ENCODE peak calls at places on chromosome 12, in nine cellular contexts. L, H, Y, F, E, Z, U, V and S are unnamed samples.

GRCh38 chr12:76374395-76375020 is 26.3 kb upstream of the BBS10 start:
- DNase-seq in L (no peak), H (no peak), Y (no peak), F (no peak), E (peak; percentile 57), Z (no peak), U (no peak), V (no peak), S (no peak)

GRCh38 chr12:30754750-30755394 is at the start of gene CAPRIN2:
- DNase-seq in L (peak; percentile 95), H (peak; percentile 94), Y (peak; percentile 94), F (peak; percentile 52), E (peak; percentile 96), Z (peak; percentile 95), U (peak; percentile 98), V (peak; percentile 89), S (peak; percentile 95)

GRCh38 chr12:88309546-88309945 is 167.4 kb downstream of the TMTC3 start:
- DNase-seq in L (peak; percentile 75), H (no peak), Y (no peak), F (no peak), E (peak; percentile 76), Z (peak; percentile 76), U (no peak), V (no peak), S (no peak)

GRCh38 chr12:11941601-11942360 is 129.0 kb upstream of the BCL2L14 start:
- DNase-seq in L (no peak), H (no peak), Y (no peak), F (no peak), E (peak; percentile 98), Z (no peak), U (no peak), V (no peak), S (no peak)

GRCh38 chr12:67952787-67953186 is 36.5 kb upstream of the IFNG-AS1 start:
- DNase-seq in L (no peak), H (no peak), Y (no peak), F (no peak), E (no peak), Z (no peak), U (no peak), V (no peak), S (no peak)

GRCh38 chr12:111248981-111249380 is 119.9 kb downstream of the PHETA1 start:
- DNase-seq in L (no peak), H (no peak), Y (no peak), F (no peak), E (peak; percentile 6), Z (no peak), U (no peak), V (no peak), S (no peak)

GRCh38 chr12:108324678-108325358 is 14.3 kb downstream of the CMKLR1 start:
- DNase-seq in L (no peak), H (no peak), Y (no peak), F (no peak), E (no peak), Z (no peak), U (no peak), V (no peak), S (no peak)

GRCh38 chr12:102496571-102496970 is 16.2 kb upstream of the IGF1 start:
- DNase-seq in L (no peak), H (no peak), Y (no peak), F (no peak), E (no peak), Z (no peak), U (no peak), V (no peak), S (no peak)

GRCh38 chr12:114311966-114312365 is 94.0 kb downstream of the TBX5 start:
- DNase-seq in L (no peak), H (no peak), Y (no peak), F (no peak), E (peak; percentile 84), Z (no peak), U (no peak), V (no peak), S (no peak)

GRCh38 chr12:120292411-120292660 is 633 bp upstream of the RNU4-2 start:
- DNase-seq in L (no peak), H (no peak), Y (no peak), F (no peak), E (no peak), Z (no peak), U (no peak), V (no peak), S (no peak)
- H3K4me3 ChIP-seq in L (peak overlapping the region; percentile 88), H (peak overlapping the region; percentile 45), Y (peak overlapping the region; percentile 68), F (peak overlapping the region; percentile 66), E (peak overlapping the region; percentile 59), Z (peak overlapping the region; percentile 22), U (peak overlapping the region; percentile 59), V (peak overlapping the region; percentile 47), S (peak overlapping the region; percentile 58)

DNA sequence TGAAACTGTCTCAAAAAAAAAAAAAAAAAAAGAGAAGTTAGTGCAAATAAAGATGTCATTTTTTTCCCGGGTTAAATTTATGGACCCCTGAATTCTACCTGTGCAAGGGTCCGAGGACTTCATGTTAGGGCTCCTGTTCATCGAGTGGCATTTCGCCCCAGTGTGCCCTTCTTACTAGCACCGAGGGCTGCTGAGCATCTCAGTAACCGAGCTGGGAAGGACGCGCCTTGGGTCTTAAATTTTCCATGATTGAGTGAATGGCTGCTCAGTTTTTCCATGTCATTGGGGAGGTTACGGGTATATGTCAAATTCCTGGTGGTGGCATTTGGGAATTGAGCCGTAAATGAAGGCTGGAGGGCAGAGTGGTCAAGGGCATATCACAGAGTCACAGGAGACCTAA is 34.9 kb upstream of the MAP1LC3B2 start:
- DNase-seq in L (no peak), H (no peak), Y (no peak), F (no peak), E (no peak), Z (no peak), U (no peak), V (no peak), S (no peak)
- H3K4me2 ChIP-seq in L (no peak overlapping the region), H (no peak overlapping the region), Y (no peak overlapping the region), F (no peak overlapping the region), E (no peak overlapping the region), Z (no peak overlapping the region), U (no peak overlapping the region), V (peak overlapping the region; percentile 75), S (no peak overlapping the region)

GRCh38 chr12:9066755-9067433 is 48.8 kb downstream of the A2M start:
- DNase-seq in L (no peak), H (no peak), Y (no peak), F (no peak), E (no peak), Z (no peak), U (no peak), V (no peak), S (no peak)

GRCh38 chr12:9065607-9065856 is 50.2 kb downstream of the A2M start:
- DNase-seq in L (peak; percentile 2), H (no peak), Y (no peak), F (no peak), E (no peak), Z (no peak), U (no peak), V (no peak), S (no peak)

GRCh38 chr12:9064815-9065606 is 50.7 kb downstream of the A2M start:
- DNase-seq in L (peak; percentile 56), H (peak; percentile 40), Y (no peak), F (no peak), E (peak; percentile 46), Z (peak; percentile 52), U (peak; percentile 68), V (peak; percentile 71), S (no peak)

GRCh38 chr12:9066183-9066623 is 49.5 kb downstream of the A2M start:
- DNase-seq in L (no peak), H (no peak), Y (no peak), F (no peak), E (no peak), Z (no peak), U (no peak), V (no peak), S (no peak)

DNA sequence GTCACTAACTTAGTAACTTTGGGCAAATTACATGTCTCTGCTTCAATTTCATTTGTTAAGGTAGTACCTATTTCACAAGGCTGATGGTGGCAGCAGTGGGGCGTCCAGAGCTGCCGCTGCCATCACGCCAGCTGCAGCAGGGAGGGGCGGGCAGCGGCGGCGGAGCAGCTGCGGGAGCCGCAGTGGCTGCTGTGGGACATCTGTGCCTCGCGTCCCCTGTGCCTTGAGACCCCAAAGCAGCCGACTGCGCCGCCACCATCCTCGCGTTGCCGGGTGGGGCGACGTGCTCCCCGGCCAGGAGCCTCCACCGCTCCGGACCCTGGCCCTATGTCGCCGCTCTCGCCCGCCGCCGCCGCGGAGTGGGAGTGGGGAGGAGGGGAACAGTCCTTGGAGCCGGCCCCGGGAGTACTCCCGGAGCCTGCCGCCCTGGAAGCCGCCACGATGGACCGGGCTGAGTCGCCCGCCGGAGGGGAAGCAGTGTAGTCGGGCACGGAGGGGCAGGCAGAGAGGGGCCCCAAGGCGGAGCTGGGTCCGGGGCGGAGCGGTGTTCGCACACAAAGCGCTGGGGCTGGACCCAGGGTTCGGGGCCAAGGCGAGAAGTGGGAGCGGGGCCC is 51.4 kb downstream of the A2M start:
- DNase-seq in L (peak; percentile 65), H (peak; percentile 49), Y (no peak), F (no peak), E (peak; percentile 50), Z (peak; percentile 83), U (peak; percentile 85), V (peak; percentile 42), S (no peak)
- H3K4me3 ChIP-seq in L (peak overlapping the region; percentile 87), H (peak overlapping the region; percentile 58), Y (no peak overlapping the region), F (peak overlapping the region; percentile 20), E (peak overlapping the region; percentile 80), Z (peak overlapping the region; percentile 76), U (peak overlapping the region; percentile 87), V (peak overlapping the region; percentile 81), S (no peak overlapping the region)

GRCh38 chr12:58665375-58665774 is 254.9 kb downstream of the LRIG3 start:
- DNase-seq in L (no peak), H (no peak), Y (no peak), F (no peak), E (no peak), Z (no peak), U (no peak), V (no peak), S (no peak)

GRCh38 chr12:58670623-58671022 is 249.7 kb downstream of the LRIG3 start:
- DNase-seq in L (no peak), H (no peak), Y (no peak), F (no peak), E (peak; percentile 13), Z (no peak), U (no peak), V (no peak), S (no peak)

GRCh38 chr12:58668233-58668632 is 252.1 kb downstream of the LRIG3 start:
- DNase-seq in L (no peak), H (no peak), Y (no peak), F (no peak), E (no peak), Z (no peak), U (no peak), V (no peak), S (no peak)

GRCh38 chr12:58668831-58669230 is 251.5 kb downstream of the LRIG3 start:
- DNase-seq in L (peak; percentile 1), H (no peak), Y (no peak), F (no peak), E (peak; percentile 90), Z (no peak), U (no peak), V (no peak), S (no peak)

GRCh38 chr12:58671196-58671595 is 249.1 kb downstream of the LRIG3 start:
- DNase-seq in L (no peak), H (no peak), Y (no peak), F (no peak), E (peak; percentile 57), Z (no peak), U (no peak), V (no peak), S (no peak)
- H3K4me2 ChIP-seq in L (no peak overlapping the region), H (no peak overlapping the region), Y (no peak overlapping the region), F (no peak overlapping the region), E (no peak overlapping the region), Z (no peak overlapping the region), U (no peak overlapping the region), V (no peak overlapping the region), S (no peak overlapping the region)